ENCODE peak calls at places on chromosome 4, in eight cellular contexts. G, P, Q, H, W, L, E and S are unnamed samples. For H3K9me3 and H3K27me3, the result is how much of the 10 kb centered on the place peaks cover.

GRCh38 chr4:138035781-138036258 is 206.3 kb downstream of the SLC7A11 start:
- DNase-seq in W (peak), L (peak), G (peak), H (no peak), E (no peak), Q (no peak), P (no peak), S (peak)

GRCh38 chr4:176469546-176469945 is 149.8 kb downstream of the SPCS3 start:
- DNase-seq in H (no peak), W (no peak), Q (no peak), G (no peak), L (no peak), E (no peak), P (no peak), S (no peak)

GRCh38 chr4:184503869-184504300 is 29.5 kb upstream of the IRF2 start:
- DNase-seq in Q (no peak), L (no peak), H (no peak), G (peak), P (no peak), W (no peak), E (no peak), S (no peak)

GRCh38 chr4:8110071-8110986 is 48.3 kb downstream of the ABLIM2 start:
- DNase-seq in H (peak), Q (no peak), W (peak), G (no peak), E (no peak), P (no peak), L (peak), S (peak)

GRCh38 chr4:186957952-186958555 is 234.4 kb upstream of the FAT1 start:
- DNase-seq in Q (no peak), L (no peak), W (no peak), G (no peak), P (no peak), E (no peak), H (no peak), S (no peak)

GRCh38 chr4:3316146-3316545 is 23.3 kb downstream of the RGS12 start:
- DNase-seq in H (no peak), W (no peak), L (no peak), Q (peak), P (no peak), E (peak), G (no peak), S (peak)

GRCh38 chr4:90121961-90122748 is 5.0 kb upstream of the CCSER1 start:
- DNase-seq in H (no peak), G (no peak), P (no peak), Q (no peak), E (no peak), L (no peak), W (no peak), S (no peak)

GRCh38 chr4:70802923-70803605 is 36.6 kb downstream of the GRSF1 start:
- DNase-seq in P (no peak), G (no peak), W (no peak), Q (no peak), L (peak), E (no peak), H (no peak), S (no peak)

GRCh38 chr4:185296665-185297460 is 87.5 kb downstream of the SNX25 start:
- DNase-seq in L (no peak), P (no peak), E (no peak), Q (no peak), W (no peak), H (no peak), G (no peak), S (no peak)

GRCh38 chr4:148004228-148004813 is 272.4 kb downstream of the ARHGAP10 start:
- DNase-seq in H (peak), P (peak), E (no peak), G (peak), L (no peak), W (no peak), Q (peak), S (no peak)

GRCh38 chr4:41678086-41678485 is 70.4 kb downstream of the PHOX2B start:
- DNase-seq in G (no peak), Q (no peak), P (no peak), L (no peak), E (no peak), H (no peak), W (no peak), S (no peak)

GRCh38 chr4:185718578-185719492 is 93.2 kb downstream of the SORBS2 start:
- DNase-seq in P (no peak), H (no peak), Q (no peak), W (no peak), G (no peak), E (no peak), L (peak), S (no peak)

GRCh38 chr4:20347526-20347925 is 95.8 kb downstream of the SLIT2 start:
- DNase-seq in P (no peak), H (no peak), L (no peak), E (no peak), Q (no peak), W (no peak), G (no peak), S (no peak)

GRCh38 chr4:85496933-85497332 is 22.0 kb downstream of the ARHGAP24 start:
- DNase-seq in W (no peak), L (no peak), G (no peak), E (no peak), Q (no peak), H (no peak), P (no peak), S (no peak)

GRCh38 chr4:78691971-78692814 is 84.0 kb upstream of the BMP2K start:
- DNase-seq in W (no peak), P (no peak), H (no peak), L (peak), G (no peak), Q (peak), E (no peak), S (no peak)

GRCh38 chr4:159103406-159104131 is 690 bp downstream of the RAPGEF2 start:
- DNase-seq in H (peak), Q (peak), G (peak), W (peak), L (peak), E (peak), P (peak), S (peak)

GRCh38 chr4:384311-385010 is 46.8 kb downstream of the ZNF141 start:
- DNase-seq in Q (no peak), L (no peak), H (no peak), P (no peak), E (no peak), G (peak), W (no peak), S (no peak)
- H3K9me3 ChIP-seq in Q (under half), L (under half), H (half or more), P (half or more), E (under half), G (half or more), W (under half), S (half or more)

GRCh38 chr4:68167166-68167565 is 37.5 kb upstream of the TMPRSS11F start:
- DNase-seq in P (no peak), Q (no peak), E (no peak), G (no peak), W (no peak), L (no peak), H (no peak), S (no peak)
- H3K27me3 ChIP-seq in P (under half), Q (under half), E (under half), G (under half), W (under half), L (under half), H (under half), S (under half)

GRCh38 chr4:133152801-133153526 is 3.9 kb downstream of the PCDH10 start:
- DNase-seq in E (no peak), P (no peak), Q (no peak), L (peak), G (no peak), W (no peak), H (no peak), S (peak)
- H3K4me3 ChIP-seq in E (no peak), P (peak), Q (peak), L (peak), G (no peak), W (peak), H (peak), S (peak)

GRCh38 chr4:154036856-154037255 is 248.0 kb upstream of the SFRP2 start:
- DNase-seq in G (no peak), L (no peak), E (no peak), P (no peak), H (no peak), Q (no peak), W (no peak), S (no peak)

GRCh38 chr4:154039435-154040061 is 250.7 kb upstream of the SFRP2 start:
- DNase-seq in H (no peak), W (no peak), G (no peak), E (no peak), L (no peak), P (no peak), Q (no peak), S (no peak)

GRCh38 chr4:154045086-154045485 is 256.2 kb upstream of the SFRP2 start:
- DNase-seq in H (no peak), Q (no peak), P (no peak), E (no peak), G (no peak), W (no peak), L (no peak), S (no peak)

GRCh38 chr4:154044118-154044517 is 255.2 kb upstream of the SFRP2 start:
- DNase-seq in G (no peak), Q (no peak), L (no peak), W (no peak), H (no peak), P (no peak), E (no peak), S (no peak)

GRCh38 chr4:154041595-154042086 is 252.8 kb upstream of the SFRP2 start:
- DNase-seq in P (no peak), Q (no peak), W (no peak), L (no peak), H (no peak), G (no peak), E (no peak), S (no peak)
- H3K9me3 ChIP-seq in P (under half), Q (under half), W (under half), L (under half), H (under half), G (under half), E (under half), S (under half)

GRCh38 chr4:18842431-18842830 is 820.9 kb upstream of the LCORL start:
- DNase-seq in Q (no peak), W (no peak), E (no peak), G (no peak), H (no peak), P (no peak), L (no peak), S (no peak)
- H3K27me3 ChIP-seq in Q (under half), W (under half), E (under half), G (under half), H (under half), P (under half), L (under half), S (under half)

GRCh38 chr4:48340905-48341775 is at the start of gene SLAIN2:
- DNase-seq in P (peak), W (peak), E (peak), G (peak), H (peak), Q (peak), L (peak), S (peak)

GRCh38 chr4:48341776-48342558 is 638 bp downstream of the SLAIN2 start:
- DNase-seq in P (peak), W (peak), G (peak), Q (peak), E (peak), L (peak), H (peak), S (peak)

GRCh38 chr4:48342559-48342878 is 1.2 kb downstream of the SLAIN2 start:
- DNase-seq in H (no peak), W (no peak), Q (no peak), E (no peak), G (no peak), L (no peak), P (no peak), S (no peak)

GRCh38 chr4:48339642-48340041 is 1.7 kb upstream of the SLAIN2 start:
- DNase-seq in H (no peak), L (no peak), W (no peak), G (no peak), E (no peak), P (no peak), Q (no peak), S (no peak)

DNA sequence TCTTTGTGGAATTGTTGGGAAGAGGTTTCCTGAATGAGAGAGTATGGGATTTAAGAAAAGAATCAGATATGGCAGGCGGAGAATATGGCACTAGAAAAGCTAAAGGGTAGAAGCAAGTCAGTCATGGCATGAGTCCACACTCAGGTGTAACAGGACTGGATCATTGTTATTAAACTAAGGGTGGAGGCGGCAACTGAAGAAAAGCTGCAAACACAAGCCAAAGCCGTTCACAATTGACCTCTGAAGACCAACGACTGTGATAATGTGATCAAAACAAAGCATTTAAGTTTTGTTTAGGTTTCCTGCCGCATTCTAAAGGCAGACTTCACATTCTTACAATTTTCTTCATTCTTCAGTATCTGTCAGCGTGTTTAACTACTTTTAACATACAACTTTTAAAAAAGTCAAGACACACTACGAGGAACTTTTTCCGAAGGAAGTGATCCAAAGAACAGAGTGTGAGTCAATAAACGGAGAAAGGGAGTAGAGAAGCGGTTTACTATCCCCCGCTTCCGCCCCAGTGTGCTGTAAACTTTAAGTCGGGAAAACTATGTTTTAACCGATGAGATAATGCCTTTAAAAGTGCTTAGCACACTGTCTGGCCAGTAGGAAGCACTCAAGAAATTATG is 939 bp upstream of the SLAIN2 start:
- DNase-seq in P (no peak), G (no peak), W (peak), E (peak), L (peak), Q (no peak), H (no peak), S (peak)
- H3K4me3 ChIP-seq in P (peak), G (peak), W (peak), E (peak), L (peak), Q (peak), H (peak), S (peak)

DNA sequence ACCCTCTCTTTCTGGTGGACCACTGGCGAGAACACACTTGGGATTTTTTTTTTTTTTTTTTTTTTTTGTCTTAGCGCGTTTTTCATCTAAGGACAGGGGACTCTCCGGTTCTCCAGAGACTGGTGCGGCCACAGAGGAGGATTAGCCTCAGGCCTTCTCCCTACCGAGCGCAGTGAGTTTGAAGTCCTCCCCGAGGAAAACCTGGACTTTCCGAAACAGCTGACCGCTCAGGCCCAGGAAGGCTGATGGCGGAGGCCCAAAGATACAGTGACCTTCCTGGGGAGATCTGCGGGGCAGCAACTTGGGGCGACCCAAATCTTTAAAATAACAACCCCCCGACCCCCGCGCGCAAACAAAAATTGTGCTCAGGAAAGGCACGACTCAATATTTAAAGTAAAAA is 9.2 kb downstream of the NKX3-2 start:
- DNase-seq in W (no peak), L (no peak), H (no peak), E (no peak), P (no peak), Q (no peak), G (no peak), S (peak)
- H3K9me3 ChIP-seq in W (under half), L (under half), H (under half), E (under half), P (under half), Q (under half), G (under half), S (under half)

GRCh38 chr4:127780598-127780997 is 1.5 kb upstream of the HSPA4L start:
- DNase-seq in Q (no peak), W (no peak), H (no peak), P (no peak), L (no peak), G (no peak), E (no peak), S (no peak)
- H3K27me3 ChIP-seq in Q (under half), W (under half), H (under half), P (under half), L (under half), G (under half), E (under half), S (under half)

GRCh38 chr4:6926081-6926480 is 16.5 kb downstream of the TBC1D14 start:
- DNase-seq in Q (no peak), E (no peak), L (no peak), P (no peak), G (no peak), H (no peak), W (no peak), S (no peak)
- H3K4me3 ChIP-seq in Q (no peak), E (no peak), L (no peak), P (no peak), G (no peak), H (no peak), W (no peak), S (no peak)

DNA sequence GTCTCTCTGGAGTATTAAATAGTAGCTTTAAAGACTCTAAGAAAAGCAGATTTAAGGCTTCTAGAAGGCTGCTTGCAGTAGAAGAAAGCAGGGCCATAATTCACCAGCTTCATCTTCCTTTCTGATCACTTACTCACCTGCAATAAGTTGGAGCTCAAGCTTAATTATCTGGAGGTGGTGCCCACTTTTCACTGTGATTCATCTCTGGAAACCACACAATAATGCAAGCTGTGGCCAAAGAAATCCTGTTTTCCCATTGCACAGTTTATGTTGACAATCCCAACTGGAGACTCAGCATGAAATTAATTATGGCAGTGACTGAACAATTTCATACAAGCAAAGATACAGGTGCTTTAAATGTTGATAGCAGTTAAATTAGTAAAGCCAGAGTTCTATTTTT is 14.7 kb downstream of the CWH43 start:
- DNase-seq in E (no peak), L (no peak), W (no peak), H (no peak), Q (no peak), P (no peak), G (no peak), S (no peak)
- H3K9me3 ChIP-seq in E (under half), L (under half), W (under half), H (under half), Q (under half), P (under half), G (under half), S (under half)